ENCODE peak calls at places on chromosomes 5 and 9, in five cellular contexts. E is uterus, O is WTC11, U is A549, Z is MM.1S. L is an unnamed sample.

GRCh38 chr5:140202078-140202477 is 27.1 kb downstream of the CYSTM1 start:
- DNase-seq in O (no peak), E (no peak), U (no peak), Z (no peak), L (no peak)

GRCh38 chr5:145161384-145161783 is 673.8 kb downstream of the PRELID2 start:
- DNase-seq in U (no peak), Z (no peak), O (no peak), E (no peak), L (no peak)

GRCh38 chr5:143752165-143752564 is 59.8 kb upstream of the HMHB1 start:
- DNase-seq in U (no peak), Z (no peak), E (no peak), O (no peak), L (no peak)

GRCh38 chr5:136018814-136019777 is 9.7 kb upstream of the TGFBI start:
- DNase-seq in U (peak), E (peak), Z (no peak), O (no peak), L (no peak)

GRCh38 chr5:55897905-55898304 is 46.7 kb downstream of the IL31RA start:
- DNase-seq in Z (no peak), O (no peak), U (no peak), E (peak), L (no peak)

GRCh38 chr5:6715758-6716633 is 2.8 kb downstream of the TENT4A start:
- DNase-seq in E (peak), O (no peak), Z (peak), U (no peak), L (no peak)

GRCh38 chr5:56281489-56282163 is 48.5 kb upstream of the ANKRD55 start:
- DNase-seq in E (no peak), U (no peak), Z (no peak), O (no peak), L (no peak)

GRCh38 chr5:169980418-169981053 is at the start of gene INSYN2B:
- DNase-seq in O (peak), U (peak), Z (peak), E (peak), L (peak)

GRCh38 chr9:9222730-9223129 is 1390.1 kb downstream of the PTPRD start:
- DNase-seq in U (no peak), Z (no peak), E (no peak), O (no peak), L (no peak)

GRCh38 chr9:9214052-9214451 is 1398.8 kb downstream of the PTPRD start:
- DNase-seq in Z (no peak), U (no peak), O (no peak), E (no peak), L (no peak)

GRCh38 chr9:9212963-9213362 is 1399.8 kb downstream of the PTPRD start:
- DNase-seq in E (no peak), O (no peak), Z (no peak), U (no peak), L (no peak)

GRCh38 chr9:9215050-9215449 is 1397.8 kb downstream of the PTPRD start:
- DNase-seq in U (no peak), O (no peak), E (no peak), Z (no peak), L (no peak)

DNA sequence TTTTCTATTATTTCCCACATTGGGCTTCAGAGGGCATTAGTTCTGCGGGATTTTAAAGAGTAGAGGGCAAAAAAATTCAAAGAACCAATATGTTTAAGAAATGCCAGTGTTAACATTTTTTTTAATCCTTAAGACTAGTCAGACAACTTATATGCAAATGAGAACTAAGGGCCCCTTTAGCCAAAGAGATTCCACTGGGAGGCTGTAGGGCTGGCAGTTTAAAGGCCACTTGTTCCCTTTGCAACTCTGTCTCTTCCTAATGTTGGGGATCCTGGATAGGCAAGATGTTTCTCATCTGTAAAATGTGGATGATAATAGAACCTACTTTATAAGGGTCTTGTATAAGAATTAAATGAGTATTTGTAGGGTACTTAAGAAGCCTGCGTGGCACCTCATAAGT is 1395.9 kb downstream of the PTPRD start:
- DNase-seq in U (no peak), E (no peak), Z (no peak), O (no peak), L (no peak)
- TF ChIP-seq CTCF in U (no peak), E (no peak), Z (no peak), O (no peak), L (no peak)

DNA sequence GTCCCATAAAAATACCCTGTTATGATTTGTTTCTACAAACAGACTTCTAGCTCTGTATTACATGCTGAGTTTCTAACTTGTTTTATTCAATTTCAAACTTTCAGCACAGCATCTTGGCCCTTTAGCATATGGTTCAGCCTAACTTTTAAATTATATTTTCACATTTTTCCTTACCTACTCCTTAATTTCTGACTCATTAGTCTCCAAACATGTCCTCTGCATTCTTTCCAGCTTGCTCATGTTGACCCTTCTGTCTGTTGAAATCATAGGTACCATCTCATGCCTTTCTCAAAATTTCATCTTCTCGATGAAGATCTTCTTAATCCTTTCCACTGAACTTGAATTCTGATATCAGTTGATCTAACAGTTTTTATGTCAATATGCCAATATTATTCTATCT is 200.9 kb upstream of the RIOK2 start:
- DNase-seq in Z (no peak), O (no peak), E (no peak), U (no peak), L (no peak)
- TF ChIP-seq CTCF in Z (no peak), O (no peak), E (no peak), U (no peak), L (no peak)

DNA sequence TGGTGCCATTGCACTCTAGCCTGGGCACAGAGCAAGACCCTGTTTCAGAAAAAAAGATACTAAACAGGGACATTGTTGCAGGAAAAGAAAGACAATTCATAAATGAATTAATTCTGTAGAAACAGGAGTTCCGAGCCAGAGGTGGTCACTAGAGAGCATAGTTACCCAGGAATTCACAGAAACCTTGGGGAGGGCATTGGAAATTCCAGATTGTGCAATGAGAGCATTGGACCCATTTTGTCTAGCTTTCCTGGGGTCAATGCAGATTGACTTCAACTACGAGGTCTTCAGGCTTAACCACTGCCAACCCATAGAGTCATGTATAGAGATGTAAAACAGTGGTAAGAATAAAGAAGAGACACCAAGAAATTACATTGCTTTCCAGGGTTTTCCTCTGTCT is 63.1 kb downstream of the ABHD17B start:
- DNase-seq in U (no peak), E (no peak), O (no peak), Z (no peak), L (no peak)
- TF ChIP-seq CTCF in U (no peak), E (no peak), O (no peak), Z (no peak), L (no peak)

GRCh38 chr9:126536131-126536530 is 77.6 kb upstream of the LMX1B start:
- DNase-seq in U (no peak), E (no peak), O (no peak), Z (no peak), L (no peak)
- TF ChIP-seq CTCF in U (no peak), E (no peak), O (no peak), Z (no peak), L (no peak)

GRCh38 chr5:23507278-23507685 is at the start of gene PRDM9:
- DNase-seq in O (peak), E (peak), U (peak), Z (no peak), L (peak)

DNA sequence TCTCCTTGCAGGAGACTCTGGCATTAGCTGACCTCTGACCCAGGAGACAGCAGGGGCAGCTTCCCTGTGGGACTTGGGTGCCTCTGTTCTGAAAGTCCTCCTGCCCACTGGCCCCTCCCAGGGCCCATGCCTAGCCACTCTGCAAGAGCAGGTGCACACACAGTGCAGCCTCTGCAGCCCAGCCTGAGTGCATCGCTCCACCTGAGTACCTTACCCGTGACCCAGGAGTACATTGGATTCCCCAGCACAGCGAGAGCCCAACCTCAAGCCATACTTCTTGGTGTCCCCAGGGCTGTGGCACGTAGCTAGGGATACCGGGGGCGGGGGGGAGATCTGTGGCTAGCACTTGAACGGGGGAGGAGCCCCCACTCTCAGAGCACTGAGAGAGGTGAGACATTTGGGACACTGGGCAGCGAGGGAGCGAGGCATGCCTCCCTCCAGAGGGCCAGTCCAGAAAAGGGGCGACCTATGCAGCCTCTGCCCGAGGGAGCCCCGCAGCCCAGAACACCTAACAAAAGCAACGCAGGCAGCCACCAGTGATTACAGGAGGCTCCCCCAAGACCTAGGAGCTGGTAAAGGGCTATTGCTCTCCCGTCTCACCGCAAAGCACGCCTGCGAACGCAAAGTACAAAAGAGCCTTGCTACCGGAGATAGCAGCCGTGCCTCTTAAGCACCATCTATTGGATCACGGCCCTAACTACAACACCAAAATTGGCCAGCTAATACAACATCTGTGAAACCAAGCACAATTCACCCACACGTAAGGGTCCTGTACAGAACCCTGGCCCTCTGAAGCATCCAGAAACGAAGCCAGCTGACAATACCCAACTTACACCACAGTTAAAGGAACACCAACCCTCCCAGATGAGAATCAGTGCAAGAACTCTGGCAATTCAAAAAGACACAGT is 826 bp upstream of the PRDM9 start:
- DNase-seq in U (peak), O (peak), Z (no peak), E (no peak), L (peak)
- TF ChIP-seq CTCF in U (peak), O (no peak), Z (no peak), E (no peak), L (peak)

GRCh38 chr9:137245450-137246421 is 4.6 kb downstream of the TUBB4B start:
- DNase-seq in Z (no peak), O (no peak), E (no peak), U (no peak), L (no peak)

GRCh38 chr9:137242329-137243204 is 1.5 kb downstream of the TUBB4B start:
- DNase-seq in Z (no peak), E (no peak), O (no peak), U (no peak), L (no peak)

GRCh38 chr9:137243626-137244485 is 2.8 kb downstream of the TUBB4B start:
- DNase-seq in U (no peak), E (no peak), Z (no peak), O (no peak), L (no peak)

GRCh38 chr9:137247135-137247915 is 3.8 kb upstream of the STPG3 start:
- DNase-seq in E (no peak), O (no peak), Z (no peak), U (no peak), L (no peak)

GRCh38 chr9:137244486-137245449 is 3.7 kb downstream of the TUBB4B start:
- DNase-seq in E (no peak), O (peak), Z (no peak), U (no peak), L (no peak)
- TF ChIP-seq CTCF in E (no peak), O (no peak), Z (no peak), U (no peak), L (no peak)

DNA sequence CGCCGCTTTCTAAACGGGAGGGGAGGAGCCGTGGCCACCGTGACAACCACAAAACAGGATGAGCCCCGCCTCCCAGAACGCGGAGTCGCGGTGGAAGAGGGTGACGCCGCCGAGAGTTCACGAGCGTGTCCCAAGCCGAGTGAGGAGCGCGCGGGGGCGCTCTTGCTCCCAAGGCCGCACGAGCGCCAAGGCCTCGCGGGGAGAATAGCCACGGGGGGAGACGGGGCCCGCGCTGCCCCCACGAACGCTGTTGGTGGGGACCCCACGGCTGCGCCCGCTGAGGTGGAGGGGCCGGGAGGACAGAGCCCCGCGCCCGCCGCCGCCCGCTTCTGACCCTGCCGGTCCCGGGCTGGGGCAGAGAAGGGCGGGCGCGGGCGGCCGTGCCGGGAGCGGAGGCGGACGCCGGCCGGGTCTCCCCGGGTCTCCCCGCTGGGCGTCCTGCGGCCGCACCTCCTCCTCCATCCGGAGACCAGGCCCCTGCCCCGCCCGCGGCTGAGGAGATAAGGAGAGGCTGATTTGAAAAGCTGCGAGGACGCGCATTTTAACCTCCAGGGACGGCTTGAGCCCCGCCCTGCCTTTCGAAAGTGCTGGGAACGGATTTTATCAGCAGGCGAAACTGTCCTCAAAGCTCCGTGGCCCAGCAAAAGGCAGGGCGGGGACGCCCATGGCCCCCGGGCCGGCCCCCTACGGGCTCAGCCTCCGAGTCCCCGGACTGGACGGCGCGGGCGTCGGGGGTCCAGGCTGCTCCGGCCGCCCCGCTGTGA is 3.8 kb upstream of the NKD2 start:
- DNase-seq in O (peak), U (peak), Z (peak), E (peak), L (no peak)
- TF ChIP-seq CTCF in O (no peak), U (peak), Z (peak), E (peak), L (peak)

GRCh38 chr5:106940301-106940846 is 730.4 kb downstream of the EFNA5 start:
- DNase-seq in O (no peak), U (no peak), Z (no peak), E (no peak), L (no peak)

DNA sequence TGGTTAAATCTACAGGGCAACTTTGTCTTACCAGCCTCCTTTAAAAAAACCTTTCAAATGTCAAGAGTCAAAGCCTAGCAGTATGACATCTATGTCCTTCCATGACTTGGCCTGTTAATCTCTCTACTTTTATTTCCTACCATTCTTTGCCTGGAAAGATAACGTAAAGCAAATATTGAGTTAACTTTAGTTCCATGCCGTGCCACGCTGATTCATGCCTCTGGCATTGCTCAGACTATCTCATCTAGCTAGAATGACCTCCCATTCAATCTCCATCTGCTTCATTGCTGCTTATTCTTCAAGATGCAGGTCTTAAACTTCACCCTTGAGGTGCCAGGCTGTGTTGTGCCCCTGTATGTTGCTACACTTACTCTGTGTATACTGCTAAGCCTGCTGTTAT is 729.8 kb downstream of the EFNA5 start:
- DNase-seq in U (peak), Z (no peak), O (no peak), E (no peak), L (peak)
- TF ChIP-seq CTCF in U (no peak), Z (no peak), O (no peak), E (no peak), L (no peak)

DNA sequence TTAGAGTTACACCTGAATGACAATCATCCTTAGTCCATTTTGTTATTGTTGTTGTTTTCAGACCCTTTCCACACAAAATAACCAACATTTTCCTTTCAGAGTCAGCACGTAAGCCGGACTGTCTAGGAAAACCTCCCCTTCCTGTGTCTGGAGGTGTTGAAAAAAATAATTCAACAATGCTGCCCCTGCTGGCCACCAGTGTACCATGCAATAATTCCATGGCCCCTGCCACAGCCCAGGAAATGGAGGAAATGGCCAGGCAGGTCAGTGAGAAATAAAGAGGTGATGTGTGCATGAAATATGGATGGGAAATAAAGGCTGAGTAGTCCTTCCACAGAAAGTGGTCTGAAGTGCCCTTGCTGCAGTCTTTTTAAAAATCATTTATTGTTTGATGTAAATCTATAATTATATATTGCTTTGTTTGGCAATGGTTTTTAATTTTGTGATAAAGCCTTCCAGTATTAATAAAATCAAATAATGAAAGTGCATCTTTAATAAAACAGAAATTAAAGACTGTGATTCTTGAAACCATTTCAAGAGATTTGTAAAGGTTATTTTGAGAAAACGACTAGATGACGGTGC is 152.8 kb upstream of the PAPPA start:
- DNase-seq in Z (no peak), O (peak), E (no peak), U (peak), L (no peak)
- TF ChIP-seq CTCF in Z (peak), O (peak), E (no peak), U (peak), L (peak)

L was measured in LNCaP clone FGC.